ENCODE peak calls at places on chromosomes 12 and 14, in five cellular contexts. V is CD4-positive, CD25-positive, alpha-beta regulatory T cell; W is neuronal stem cell; K is small intestine; A is heart right ventricle. G is an unnamed sample.

GRCh38 chr14:98252819-98253218 is 1019.2 kb downstream of the BCL11B start:
- DNase-seq in V (no peak), W (no peak), K (no peak), A (no peak), G (no peak)

GRCh38 chr14:34684578-34684977 is 29.8 kb downstream of the CFL2 start:
- DNase-seq in V (no peak), W (no peak), K (no peak), A (no peak), G (no peak)

GRCh38 chr12:15629761-15630160 is 159.4 kb downstream of the EPS8 start:
- DNase-seq in V (no peak), W (no peak), K (no peak), A (no peak), G (no peak)

GRCh38 chr14:63212776-63213500 is 8.7 kb downstream of the RHOJ start:
- DNase-seq in V (no peak), W (no peak), K (no peak), A (no peak), G (no peak)

GRCh38 chr14:100633406-100633805 is 46.2 kb upstream of the BEGAIN start:
- DNase-seq in V (no peak), W (no peak), K (no peak), A (no peak), G (no peak)

GRCh38 chr12:122042910-122043309 is 21.2 kb downstream of the BCL7A start:
- DNase-seq in V (no peak), W (no peak), K (no peak), A (no peak), G (no peak)

GRCh38 chr12:7966558-7966957 is 30.6 kb upstream of the SLC2A3 start:
- DNase-seq in V (no peak), W (no peak), K (no peak), A (no peak), G (no peak)

GRCh38 chr14:100535287-100536131 is 51.7 kb downstream of the BEGAIN start:
- DNase-seq in V (no peak), W (no peak), K (no peak), A (peak; percentile 11), G (no peak)

GRCh38 chr12:24996102-24996797 is 47.3 kb upstream of the BCAT1 start:
- DNase-seq in V (no peak), W (no peak), K (no peak), A (no peak), G (no peak)

GRCh38 chr12:92034858-92035401 is 110.7 kb downstream of the BTG1 start:
- DNase-seq in V (peak; percentile 80), W (no peak), K (peak; percentile 60), A (peak; percentile 29), G (peak; percentile 53)

GRCh38 chr12:117874842-117875434 is 93.9 kb downstream of the KSR2 start:
- DNase-seq in V (peak; percentile 53), W (peak; percentile 68), K (peak; percentile 56), A (peak; percentile 68), G (peak; percentile 49)

GRCh38 chr12:81520064-81520945 is 238.8 kb downstream of the PPFIA2 start:
- DNase-seq in V (no peak), W (no peak), K (peak; percentile 15), A (no peak), G (no peak)

GRCh38 chr12:7832059-7832696 is 40.5 kb downstream of the SLC2A14 start:
- DNase-seq in V (peak; percentile 51), W (peak; percentile 17), K (peak; percentile 35), A (no peak), G (no peak)

GRCh38 chr12:85659754-85660530 is 176.3 kb downstream of the RASSF9 start:
- DNase-seq in V (no peak), W (no peak), K (no peak), A (no peak), G (no peak)

GRCh38 chr12:97148941-97149559 is 242.0 kb downstream of the NEDD1 start:
- DNase-seq in V (peak; percentile 55), W (no peak), K (peak; percentile 43), A (peak; percentile 47), G (peak; percentile 8)

GRCh38 chr12:121709478-121709890 is 3.1 kb upstream of the TMEM120B start:
- DNase-seq in V (no peak), W (no peak), K (no peak), A (no peak), G (no peak)

GRCh38 chr12:39441963-39442894 is 691 bp downstream of the KIF21A start:
- DNase-seq in V (peak; percentile 39), W (peak; percentile 29), K (peak; percentile 41), A (peak; percentile 42), G (peak; percentile 13)

GRCh38 chr12:76268267-76268666 is 79.9 kb downstream of the BBS10 start:
- DNase-seq in V (no peak), W (no peak), K (no peak), A (no peak), G (no peak)

GRCh38 chr14:91115986-91116385 is 2.1 kb downstream of the DGLUCY start:
- DNase-seq in V (no peak), W (no peak), K (no peak), A (no peak), G (no peak)

GRCh38 chr14:101004954-101005353 is 101.4 kb upstream of the RTL1 start:
- DNase-seq in V (no peak), W (no peak), K (no peak), A (no peak), G (no peak)

GRCh38 chr12:7433276-7433822 is 10.6 kb downstream of the CD163L1 start:
- DNase-seq in V (no peak), W (no peak), K (no peak), A (no peak), G (no peak)

GRCh38 chr14:71324767-71325272 is 417.6 kb downstream of the PCNX1 start:
- DNase-seq in V (peak; percentile 41), W (no peak), K (no peak), A (no peak), G (peak; percentile 24)

GRCh38 chr12:51910168-51910567 is 2.9 kb downstream of the ACVRL1 start:
- DNase-seq in V (no peak), W (no peak), K (no peak), A (no peak), G (no peak)

DNA sequence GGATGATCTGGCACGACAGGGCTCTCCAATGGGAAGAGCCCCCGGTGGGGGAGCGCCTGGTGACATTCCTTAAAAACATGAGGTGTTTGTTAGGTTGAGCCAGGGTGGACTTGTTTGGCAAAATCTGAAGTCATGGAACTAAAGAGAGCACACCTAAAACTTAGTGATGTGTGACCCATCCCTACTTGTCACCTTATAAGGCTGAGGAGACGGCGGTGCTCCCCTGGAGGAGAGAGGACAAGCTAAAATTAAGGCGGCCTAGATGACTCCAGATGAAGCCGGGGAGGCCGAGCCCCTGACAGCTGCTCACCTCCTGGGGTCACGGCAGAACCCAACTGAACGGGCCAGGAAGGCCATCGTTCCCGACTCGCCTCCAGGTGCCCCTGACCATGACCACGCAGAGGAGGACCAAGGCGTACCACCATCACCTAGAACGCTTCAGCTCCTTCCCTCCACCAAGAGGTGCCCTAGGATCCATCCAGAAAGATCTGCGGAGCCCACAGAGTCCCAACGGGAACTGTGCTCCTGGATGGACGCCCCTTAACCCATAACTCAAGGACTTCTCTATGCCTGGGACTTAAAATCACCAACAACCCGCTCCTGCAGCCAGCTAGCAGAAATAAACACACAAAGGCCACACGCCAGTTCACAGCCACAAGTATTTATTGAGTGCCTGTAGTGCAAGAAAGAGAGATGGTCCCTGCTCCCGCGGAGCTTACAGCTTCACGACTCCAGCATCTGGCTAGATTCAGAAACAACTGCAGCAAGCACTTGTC is 977 bp upstream of the PITPNM2 start:
- DNase-seq in V (no peak), W (no peak), K (no peak), A (no peak), G (no peak)
- H3K27me3 ChIP-seq in V (no peaks in the 10 kb centered on the region), W (no peaks in the 10 kb centered on the region), K (no peaks in the 10 kb centered on the region), A (no peaks in the 10 kb centered on the region), G (no peaks in the 10 kb centered on the region)

GRCh38 chr12:132328282-132329029 is 933 bp downstream of the GALNT9 start:
- DNase-seq in V (no peak), W (no peak), K (no peak), A (no peak), G (no peak)

GRCh38 chr12:132333273-132333672 is 3.9 kb upstream of the GALNT9 start:
- DNase-seq in V (no peak), W (no peak), K (no peak), A (no peak), G (no peak)

GRCh38 chr12:132329739-132330548 is 555 bp upstream of the GALNT9 start:
- DNase-seq in V (no peak), W (peak; percentile 11), K (no peak), A (no peak), G (no peak)

GRCh38 chr12:132329036-132329738 is at the start of gene GALNT9:
- DNase-seq in V (no peak), W (peak; percentile 65), K (no peak), A (no peak), G (no peak)

DNA sequence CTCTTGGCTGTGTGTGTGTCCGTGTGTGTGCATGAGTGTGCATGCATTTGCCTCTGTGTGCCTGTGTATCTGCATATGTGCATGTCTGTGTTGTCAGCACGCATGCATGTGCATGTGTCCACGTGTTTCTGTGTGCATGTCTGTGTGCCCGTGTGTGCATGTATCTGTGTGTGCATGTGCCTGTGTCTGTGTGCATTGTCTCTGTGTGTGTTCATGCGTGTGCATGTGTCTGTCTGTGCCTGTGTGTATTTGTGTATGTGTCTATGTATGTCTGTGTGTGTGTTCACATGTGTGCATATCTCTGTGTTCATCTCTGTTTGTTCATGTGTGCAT is 1.1 kb upstream of the GALNT9 start:
- DNase-seq in V (no peak), W (no peak), K (no peak), A (no peak), G (no peak)
- H3K27me3 ChIP-seq in V (peaks cover 7% of the 10 kb centered on the region), W (peaks cover 66% of the 10 kb centered on the region), K (peaks cover 28% of the 10 kb centered on the region), A (peaks cover 77% of the 10 kb centered on the region), G (peaks cover 47% of the 10 kb centered on the region)

GRCh38 chr14:76314521-76314951 is 61.4 kb upstream of the ESRRB start:
- DNase-seq in V (no peak), W (no peak), K (no peak), A (no peak), G (no peak)
- H3K27me3 ChIP-seq in V (peaks cover 13% of the 10 kb centered on the region), W (peaks cover 52% of the 10 kb centered on the region), K (peaks cover 18% of the 10 kb centered on the region), A (no peaks in the 10 kb centered on the region), G (peaks cover 18% of the 10 kb centered on the region)

DNA sequence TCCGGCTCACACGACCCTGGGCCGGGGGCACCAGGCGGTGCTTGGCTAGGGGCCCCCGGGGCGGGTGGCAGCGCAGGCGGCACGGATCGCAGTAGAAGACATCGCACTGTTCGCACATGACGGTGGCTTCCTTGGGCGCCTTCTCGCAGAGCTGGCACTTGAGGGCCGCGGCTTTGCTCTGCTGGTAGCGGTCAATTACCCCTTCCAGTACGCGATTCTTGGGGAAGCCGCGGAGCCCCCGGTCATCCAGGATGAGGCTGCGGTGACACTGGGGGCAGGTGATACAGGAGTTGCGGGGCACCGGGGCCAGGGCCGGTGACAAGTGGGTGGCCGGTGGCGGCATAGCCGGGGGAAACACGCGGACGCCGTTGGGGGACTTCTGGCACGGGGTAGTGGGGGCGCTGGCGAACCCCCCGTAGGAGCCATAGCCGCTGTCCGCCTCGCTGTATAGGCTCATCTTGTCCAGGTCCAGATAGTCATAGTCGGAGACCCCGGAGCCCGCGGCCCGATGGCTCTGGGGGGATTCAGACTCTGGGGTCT is 553 bp downstream of the TRIM9 start:
- DNase-seq in V (peak; percentile 32), W (peak; percentile 26), K (no peak), A (peak; percentile 16), G (no peak)
- H3K27me3 ChIP-seq in V (peaks cover 22% of the 10 kb centered on the region), W (no peaks in the 10 kb centered on the region), K (peaks cover 13% of the 10 kb centered on the region), A (peaks cover 53% of the 10 kb centered on the region), G (peaks cover 5% of the 10 kb centered on the region)

GRCh38 chr12:1630827-1631591 is 2.0 kb downstream of the WNT5B start:
- DNase-seq in V (peak; percentile 12), W (no peak), K (no peak), A (peak; percentile 36), G (no peak)
- H3K27me3 ChIP-seq in V (peaks cover 27% of the 10 kb centered on the region), W (peaks cover 87% of the 10 kb centered on the region), K (no peaks in the 10 kb centered on the region), A (no peaks in the 10 kb centered on the region), G (peaks cover 64% of the 10 kb centered on the region)

G was measured in CD4-positive, alpha-beta T cell.